ENCODE peak calls at places on chromosomes 7 and 10, in nine cellular contexts. One of them, this sample, is unnamed.

GRCh38 chr10:4451512-4451911 is 374.5 kb upstream of the AKR1E2 start:
- DNase-seq in Ammon's horn: no peak
- DNase-seq in lower lobe of right lung: no peak
- DNase-seq in effector memory CD8-positive, alpha-beta T cell: no peak
- DNase-seq in uterus: no peak
- DNase-seq in neural crest cell: no peak
- DNase-seq in activated B cell treated with CpG ODN at 0.5 μM for 24 hours: no peak
- DNase-seq in EL: no peak
- DNase-seq in endothelial cell of umbilical vein: no peak
- DNase-seq in this sample: no peak

GRCh38 chr10:106285199-106285598 is 879.3 kb downstream of the SORCS1 start:
- DNase-seq in Ammon's horn: no peak
- DNase-seq in lower lobe of right lung: no peak
- DNase-seq in effector memory CD8-positive, alpha-beta T cell: no peak
- DNase-seq in uterus: no peak
- DNase-seq in neural crest cell: no peak
- DNase-seq in activated B cell treated with CpG ODN at 0.5 μM for 24 hours: no peak
- DNase-seq in EL: peak
- DNase-seq in endothelial cell of umbilical vein: no peak
- DNase-seq in this sample: no peak

GRCh38 chr7:149218469-149219420 is 20.7 kb upstream of the ZNF212 start:
- DNase-seq in Ammon's horn: no peak
- DNase-seq in lower lobe of right lung: no peak
- DNase-seq in effector memory CD8-positive, alpha-beta T cell: no peak
- DNase-seq in uterus: no peak
- DNase-seq in neural crest cell: no peak
- DNase-seq in activated B cell treated with CpG ODN at 0.5 μM for 24 hours: no peak
- DNase-seq in EL: no peak
- DNase-seq in endothelial cell of umbilical vein: no peak
- DNase-seq in this sample: no peak

GRCh38 chr10:21497177-21497807 is 28.2 kb downstream of the SKIDA1 start:
- DNase-seq in Ammon's horn: peak
- DNase-seq in lower lobe of right lung: peak
- DNase-seq in effector memory CD8-positive, alpha-beta T cell: no peak
- DNase-seq in uterus: peak
- DNase-seq in neural crest cell: peak
- DNase-seq in activated B cell treated with CpG ODN at 0.5 μM for 24 hours: no peak
- DNase-seq in EL: peak
- DNase-seq in endothelial cell of umbilical vein: peak
- DNase-seq in this sample: peak

GRCh38 chr10:5766189-5766588 is 47.0 kb downstream of the GDI2 start:
- DNase-seq in Ammon's horn: no peak
- DNase-seq in lower lobe of right lung: no peak
- DNase-seq in effector memory CD8-positive, alpha-beta T cell: no peak
- DNase-seq in uterus: no peak
- DNase-seq in neural crest cell: no peak
- DNase-seq in activated B cell treated with CpG ODN at 0.5 μM for 24 hours: no peak
- DNase-seq in EL: no peak
- DNase-seq in endothelial cell of umbilical vein: no peak
- DNase-seq in this sample: no peak

GRCh38 chr10:103661198-103661950 is 167.9 kb downstream of the NEURL1 start:
- DNase-seq in Ammon's horn: peak
- DNase-seq in lower lobe of right lung: peak
- DNase-seq in effector memory CD8-positive, alpha-beta T cell: no peak
- DNase-seq in uterus: peak
- DNase-seq in neural crest cell: peak
- DNase-seq in activated B cell treated with CpG ODN at 0.5 μM for 24 hours: peak
- DNase-seq in EL: peak
- DNase-seq in endothelial cell of umbilical vein: no peak
- DNase-seq in this sample: peak

GRCh38 chr10:60312818-60313588 is 76.7 kb downstream of the ANK3 start:
- DNase-seq in Ammon's horn: peak
- DNase-seq in lower lobe of right lung: no peak
- DNase-seq in effector memory CD8-positive, alpha-beta T cell: no peak
- DNase-seq in uterus: no peak
- DNase-seq in neural crest cell: no peak
- DNase-seq in activated B cell treated with CpG ODN at 0.5 μM for 24 hours: no peak
- DNase-seq in EL: peak
- DNase-seq in endothelial cell of umbilical vein: peak
- DNase-seq in this sample: no peak

GRCh38 chr10:930415-931325 is 835 bp downstream of the LARP4B start:
- DNase-seq in Ammon's horn: no peak
- DNase-seq in lower lobe of right lung: peak
- DNase-seq in effector memory CD8-positive, alpha-beta T cell: no peak
- DNase-seq in uterus: no peak
- DNase-seq in neural crest cell: peak
- DNase-seq in activated B cell treated with CpG ODN at 0.5 μM for 24 hours: peak
- DNase-seq in EL: peak
- DNase-seq in endothelial cell of umbilical vein: peak
- DNase-seq in this sample: peak

GRCh38 chr7:92904292-92905131 is 68.1 kb upstream of the CDK6 start:
- DNase-seq in Ammon's horn: no peak
- DNase-seq in lower lobe of right lung: peak
- DNase-seq in effector memory CD8-positive, alpha-beta T cell: peak
- DNase-seq in uterus: no peak
- DNase-seq in neural crest cell: no peak
- DNase-seq in activated B cell treated with CpG ODN at 0.5 μM for 24 hours: no peak
- DNase-seq in EL: peak
- DNase-seq in endothelial cell of umbilical vein: peak
- DNase-seq in this sample: no peak

GRCh38 chr10:125003146-125003900 is 61.4 kb downstream of the ZRANB1 start:
- DNase-seq in Ammon's horn: no peak
- DNase-seq in lower lobe of right lung: peak
- DNase-seq in effector memory CD8-positive, alpha-beta T cell: no peak
- DNase-seq in uterus: peak
- DNase-seq in neural crest cell: no peak
- DNase-seq in activated B cell treated with CpG ODN at 0.5 μM for 24 hours: peak
- DNase-seq in EL: no peak
- DNase-seq in endothelial cell of umbilical vein: no peak
- DNase-seq in this sample: peak

GRCh38 chr10:90167174-90168064 is 466.0 kb downstream of the KIF20B start:
- DNase-seq in Ammon's horn: no peak
- DNase-seq in lower lobe of right lung: no peak
- DNase-seq in effector memory CD8-positive, alpha-beta T cell: no peak
- DNase-seq in uterus: no peak
- DNase-seq in neural crest cell: no peak
- DNase-seq in activated B cell treated with CpG ODN at 0.5 μM for 24 hours: no peak
- DNase-seq in EL: peak
- DNase-seq in endothelial cell of umbilical vein: no peak
- DNase-seq in this sample: no peak